ENCODE peak calls at places on chromosomes 12 and 14, in five cellular contexts. S is pancreas, E is sigmoid colon, M is testis, X is psoas muscle. R is an unnamed sample.

GRCh38 chr14:96051642-96052540 is 12.7 kb downstream of the C14orf132 start:
- DNase-seq in E (no peak), M (no peak), S (no peak), X (no peak), R (no peak)

GRCh38 chr12:95653761-95654546 is 102.7 kb upstream of the USP44 start:
- DNase-seq in X (peak; percentile 25), S (peak; percentile 35), M (no peak), E (no peak), R (peak; percentile 61)

GRCh38 chr12:116426391-116427136 is 132.6 kb upstream of the MAP1LC3B2 start:
- DNase-seq in X (peak; percentile 73), M (peak; percentile 50), S (peak; percentile 20), E (peak; percentile 85), R (peak; percentile 71)

GRCh38 chr14:49858383-49858782 is 5.8 kb upstream of the NEMF start:
- DNase-seq in E (no peak), X (no peak), S (no peak), M (no peak), R (no peak)

GRCh38 chr14:64683264-64683663 is 21.0 kb upstream of the PLEKHG3 start:
- DNase-seq in M (no peak), E (peak; percentile 76), S (no peak), X (no peak), R (no peak)

GRCh38 chr12:4027412-4027811 is 154.2 kb upstream of the PARP11 start:
- DNase-seq in E (no peak), X (no peak), M (no peak), S (no peak), R (no peak)

GRCh38 chr12:102756564-102756963 is 160.5 kb downstream of the PAH start:
- DNase-seq in E (no peak), X (peak; percentile 18), M (peak; percentile 60), S (no peak), R (peak; percentile 66)

GRCh38 chr14:32205984-32206383 is 2.9 kb upstream of the RNU6-8 start:
- DNase-seq in M (no peak), S (no peak), X (no peak), E (no peak), R (no peak)

GRCh38 chr12:132251741-132252490 is 77.5 kb downstream of the GALNT9 start:
- DNase-seq in X (peak; percentile 0), M (no peak), E (no peak), S (no peak), R (peak; percentile 9)

GRCh38 chr12:12804011-12804410 is 9.1 kb upstream of the DDX47 start:
- DNase-seq in S (no peak), X (no peak), M (no peak), E (no peak), R (no peak)

GRCh38 chr12:13200841-13201240 is 4.3 kb downstream of the EMP1 start:
- DNase-seq in M (no peak), S (no peak), E (no peak), X (no peak), R (no peak)

GRCh38 chr12:23209793-23210192 is 584.8 kb downstream of the ETNK1 start:
- DNase-seq in S (no peak), M (no peak), X (no peak), E (no peak), R (no peak)

GRCh38 chr12:15404485-15404884 is 82.2 kb downstream of the PTPRO start:
- DNase-seq in X (no peak), E (no peak), M (no peak), S (no peak), R (no peak)

GRCh38 chr12:76883826-76884225 is 5.0 kb upstream of the CSRP2 start:
- DNase-seq in S (peak; percentile 18), X (peak; percentile 35), E (no peak), M (no peak), R (peak; percentile 75)

GRCh38 chr12:10716704-10717315 is 6.3 kb downstream of the YBX3 start:
- DNase-seq in M (peak; percentile 80), X (peak; percentile 83), E (peak; percentile 90), S (peak; percentile 60), R (peak; percentile 89)

GRCh38 chr12:132460571-132460970 is 29.4 kb upstream of the FBRSL1 start:
- DNase-seq in S (no peak), M (no peak), E (no peak), X (no peak), R (peak; percentile 3)

GRCh38 chr14:20332946-20333782 is at the start of gene CCNB1IP1:
- DNase-seq in E (peak; percentile 86), M (peak; percentile 88), X (peak; percentile 38), S (peak; percentile 52), R (peak; percentile 56)

GRCh38 chr14:66117600-66117999 is 368.6 kb upstream of the CCDC196 start:
- DNase-seq in S (no peak), E (no peak), M (no peak), X (no peak), R (no peak)

GRCh38 chr14:90968025-90968424 is 92.4 kb downstream of the RPS6KA5 start:
- DNase-seq in E (no peak), M (no peak), S (no peak), X (no peak), R (no peak)

GRCh38 chr12:83945871-83946270 is 966.7 kb downstream of the SLC6A15 start:
- DNase-seq in S (no peak), X (no peak), E (no peak), M (no peak), R (no peak)

GRCh38 chr12:124539084-124540041 is 28.0 kb downstream of the NCOR2 start:
- DNase-seq in M (no peak), S (no peak), E (no peak), X (no peak), R (peak; percentile 62)

GRCh38 chr14:95236221-95236620 is 78.9 kb upstream of the DICER1 start:
- DNase-seq in E (peak; percentile 29), S (no peak), M (no peak), X (no peak), R (no peak)

GRCh38 chr14:73245401-73246325 is 8.4 kb downstream of the PAPLN start:
- DNase-seq in E (no peak), X (peak; percentile 67), M (no peak), S (no peak), R (peak; percentile 88)

GRCh38 chr12:89472508-89472907 is 52.1 kb downstream of the GALNT4 start:
- DNase-seq in E (no peak), S (no peak), X (no peak), M (no peak), R (no peak)

GRCh38 chr12:53056296-53056695 is 6.4 kb downstream of the TNS2 start:
- DNase-seq in E (peak; percentile 65), X (no peak), S (peak; percentile 11), M (no peak), R (peak; percentile 42)

GRCh38 chr14:53979141-53979673 is 22.6 kb upstream of the BMP4 start:
- DNase-seq in M (no peak), S (no peak), E (no peak), X (no peak), R (no peak)

GRCh38 chr12:49295087-49296001 is at the start of gene PRPH:
- DNase-seq in E (peak; percentile 58), X (no peak), M (peak; percentile 17), S (no peak), R (peak; percentile 66)
- H3K4me1 ChIP-seq in E (peaks cover 22% of the 10 kb centered on the region), X (peaks cover 6% of the 10 kb centered on the region), M (peaks cover 20% of the 10 kb centered on the region), S (peaks cover 10% of the 10 kb centered on the region), R (peaks cover 4% of the 10 kb centered on the region)

GRCh38 chr14:21643407-21643806 is 8.7 kb upstream of the OR10G2 start:
- DNase-seq in S (no peak), M (no peak), X (no peak), E (no peak), R (no peak)
- H3K27ac ChIP-seq in S (no peak overlapping the region), M (no peak overlapping the region), X (no peak overlapping the region), E (no peak overlapping the region), R (no peak overlapping the region)

DNA sequence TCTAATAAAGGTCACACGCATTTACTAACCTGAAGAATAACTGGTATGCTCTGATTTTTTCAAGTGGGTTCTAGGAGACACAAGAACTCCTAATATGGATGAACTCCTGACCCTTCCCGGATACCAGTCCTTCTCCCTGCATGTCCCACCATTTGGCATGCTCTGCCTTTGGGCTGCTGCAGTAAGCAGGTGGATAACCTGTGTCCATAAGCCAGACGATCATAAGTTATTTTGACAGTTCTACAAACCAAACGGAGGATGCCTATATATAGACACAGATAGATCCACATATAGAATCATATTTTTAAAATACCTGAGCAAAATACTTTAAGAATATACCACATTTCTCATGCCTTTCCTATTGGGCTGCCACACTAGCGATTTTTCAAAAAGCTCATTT is 49.4 kb downstream of the TMTC1 start:
- DNase-seq in E (no peak), S (no peak), X (no peak), M (no peak), R (no peak)
- H3K4me1 ChIP-seq in E (peaks cover 68% of the 10 kb centered on the region), S (no peaks in the 10 kb centered on the region), X (peaks cover 97% of the 10 kb centered on the region), M (peaks cover 16% of the 10 kb centered on the region), R (peaks cover 18% of the 10 kb centered on the region)

GRCh38 chr12:72295744-72296143 is 23.6 kb downstream of the TRHDE start:
- DNase-seq in M (no peak), X (no peak), S (no peak), E (no peak), R (no peak)
- H3K27ac ChIP-seq in M (no peak overlapping the region), X (no peak overlapping the region), S (no peak overlapping the region), E (no peak overlapping the region), R (no peak overlapping the region)

GRCh38 chr12:91985002-91985767 is 160.5 kb downstream of the BTG1 start:
- DNase-seq in M (no peak), S (no peak), E (no peak), X (no peak), R (no peak)
- H3K4me1 ChIP-seq in M (no peaks in the 10 kb centered on the region), S (no peaks in the 10 kb centered on the region), E (peaks cover 7% of the 10 kb centered on the region), X (no peaks in the 10 kb centered on the region), R (peaks cover 9% of the 10 kb centered on the region)

GRCh38 chr12:19440019-19440858 is 947 bp downstream of the AEBP2 start:
- DNase-seq in X (peak; percentile 47), M (peak; percentile 75), S (peak; percentile 28), E (peak; percentile 81), R (peak; percentile 54)
- H3K27ac ChIP-seq in X (peak overlapping the region; percentile 87), M (peak overlapping the region; percentile 99), S (peak overlapping the region; percentile 52), E (peak overlapping the region; percentile 97), R (peak overlapping the region; percentile 84)

DNA sequence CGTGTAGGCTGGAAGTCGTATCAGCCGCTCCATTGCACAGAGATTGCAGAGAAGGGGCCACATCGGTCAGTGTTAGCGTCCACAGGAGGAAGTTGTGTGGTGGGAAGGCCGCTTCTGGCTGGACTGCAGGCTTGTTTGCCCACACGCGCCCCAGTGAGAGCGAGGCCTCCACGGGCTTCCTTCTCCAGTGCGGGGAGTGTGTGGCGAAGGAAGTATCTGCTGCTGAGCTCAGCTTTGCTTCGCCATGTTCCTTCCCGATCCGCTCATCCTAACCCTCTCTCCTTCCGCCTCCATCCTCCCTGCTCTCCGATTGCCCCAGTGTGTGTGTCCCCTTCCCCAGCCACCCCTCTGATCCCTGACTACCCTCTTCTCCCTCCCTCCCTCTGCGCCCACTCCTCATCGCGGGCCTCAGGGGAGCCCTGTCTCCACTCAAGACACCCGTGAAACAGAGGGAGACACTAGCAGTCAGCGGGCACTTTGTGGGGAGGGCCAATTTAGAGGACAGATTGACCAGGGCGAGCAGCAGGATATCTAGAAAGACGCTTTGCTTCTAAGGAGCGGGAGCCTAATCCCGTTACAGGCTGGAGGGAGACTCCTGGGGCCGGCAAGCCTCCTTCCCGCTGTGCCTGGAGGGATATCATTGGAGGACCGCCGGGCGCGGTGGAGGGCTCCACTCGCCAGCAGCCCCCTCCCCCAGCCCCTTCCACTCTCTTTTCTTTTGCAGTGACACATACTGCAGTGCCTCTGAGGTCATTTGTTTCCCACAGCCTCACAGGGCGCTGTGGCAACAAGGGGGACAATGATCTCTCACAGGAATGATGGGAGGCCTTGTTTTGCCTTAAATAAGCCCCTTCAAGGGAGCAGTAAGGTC is 428.8 kb downstream of the ZFP36L1 start:
- DNase-seq in M (no peak), X (peak; percentile 42), S (no peak), E (peak; percentile 74), R (peak; percentile 62)
- H3K4me1 ChIP-seq in M (peaks cover 32% of the 10 kb centered on the region), X (peaks cover 6% of the 10 kb centered on the region), S (peaks cover 12% of the 10 kb centered on the region), E (peaks cover 69% of the 10 kb centered on the region), R (peaks cover 15% of the 10 kb centered on the region)